ENCODE peak calls at places on chromosome 1, in six cellular contexts. G, P, U, K, I and N are unnamed samples.

GRCh38 chr1:61828814-61829213 is 86.5 kb downstream of the PATJ start:
- DNase-seq in U (no peak), P (no peak), G (no peak), I (no peak), K (no peak), N (no peak)

GRCh38 chr1:36279110-36279788 is 26.9 kb upstream of the SH3D21 start:
- DNase-seq in G (no peak), I (peak), U (no peak), K (peak), P (no peak), N (no peak)

GRCh38 chr1:51612349-51612982 is 4.4 kb upstream of the OSBPL9 start:
- DNase-seq in G (no peak), I (no peak), K (no peak), U (no peak), P (no peak), N (no peak)

GRCh38 chr1:36857761-36858160 is 176.6 kb downstream of the GRIK3 start:
- DNase-seq in P (no peak), G (no peak), K (no peak), U (no peak), I (no peak), N (no peak)

GRCh38 chr1:234967121-234967520 is 161.5 kb downstream of the TOMM20 start:
- DNase-seq in I (no peak), K (no peak), P (no peak), G (no peak), U (no peak), N (no peak)

GRCh38 chr1:19661721-19662228 is 2.9 kb upstream of the HTR6 start:
- DNase-seq in I (peak), P (peak), U (peak), G (no peak), K (peak), N (no peak)

GRCh38 chr1:176271572-176271971 is 64.5 kb upstream of the COP1 start:
- DNase-seq in I (no peak), P (no peak), U (no peak), K (no peak), G (no peak), N (no peak)

GRCh38 chr1:150554086-150554452 is 4.9 kb downstream of the ADAMTSL4 start:
- DNase-seq in U (no peak), I (no peak), P (no peak), G (no peak), K (no peak), N (no peak)

GRCh38 chr1:110674337-110675059 is at the start of gene KCNA3:
- DNase-seq in P (peak), U (no peak), K (no peak), I (no peak), G (no peak), N (peak)

GRCh38 chr1:163106364-163106987 is 37.3 kb downstream of the RGS4 start:
- DNase-seq in I (no peak), G (no peak), K (no peak), P (no peak), U (no peak), N (no peak)

GRCh38 chr1:157245823-157246222 is 107.6 kb upstream of the ETV3 start:
- DNase-seq in I (no peak), K (no peak), G (no peak), P (no peak), U (no peak), N (no peak)

GRCh38 chr1:18941221-18942141 is 15.0 kb downstream of the IFFO2 start:
- DNase-seq in G (peak), I (peak), U (peak), K (peak), P (peak), N (no peak)

GRCh38 chr1:29789910-29790247 is 553.6 kb downstream of the PTPRU start:
- DNase-seq in K (no peak), G (no peak), I (no peak), U (no peak), P (no peak), N (no peak)

GRCh38 chr1:68221001-68221970 is 11.0 kb downstream of the WLS start:
- DNase-seq in G (no peak), U (no peak), K (no peak), P (no peak), I (no peak), N (no peak)

GRCh38 chr1:4122513-4123160 is 222.6 kb upstream of the C1orf174 start:
- DNase-seq in I (no peak), U (no peak), G (no peak), K (no peak), P (no peak), N (no peak)

GRCh38 chr1:24275104-24275410 is 44.1 kb upstream of the GRHL3 start:
- DNase-seq in K (no peak), U (no peak), I (no peak), P (no peak), G (no peak), N (no peak)

GRCh38 chr1:5200006-5200405 is 545.6 kb downstream of the AJAP1 start:
- DNase-seq in P (no peak), I (no peak), K (no peak), G (no peak), U (no peak), N (no peak)

GRCh38 chr1:30758785-30759380 is 1.3 kb upstream of the LAPTM5 start:
- DNase-seq in P (peak), I (no peak), K (peak), G (no peak), U (no peak), N (no peak)

GRCh38 chr1:154115180-154115579 is 39.7 kb downstream of the NUP210L start:
- DNase-seq in K (peak), P (peak), U (no peak), I (no peak), G (no peak), N (no peak)

GRCh38 chr1:155934933-155935590 is 849 bp upstream of the KHDC4 start:
- DNase-seq in G (no peak), I (no peak), U (no peak), K (no peak), P (peak), N (no peak)

GRCh38 chr1:76330993-76331603 is 256.6 kb downstream of the ST6GALNAC3 start:
- DNase-seq in I (peak), U (peak), G (peak), K (peak), P (peak), N (no peak)

GRCh38 chr1:161153682-161154337 is at the start of gene UFC1:
- DNase-seq in K (peak), U (peak), P (peak), I (peak), G (peak), N (peak)

GRCh38 chr1:160836981-160837557 is 25.6 kb downstream of the CD244 start:
- DNase-seq in G (no peak), K (no peak), P (no peak), I (no peak), U (no peak), N (no peak)

GRCh38 chr1:190849346-190849745 is 371.7 kb upstream of the BRINP3 start:
- DNase-seq in K (no peak), G (no peak), U (no peak), P (no peak), I (no peak), N (no peak)

GRCh38 chr1:53375440-53375839 is 47.6 kb upstream of the LRP8 start:
- DNase-seq in I (no peak), G (no peak), U (no peak), P (no peak), K (no peak), N (peak)

GRCh38 chr1:21261551-21262281 is 28.5 kb downstream of the ECE1 start:
- DNase-seq in K (peak), U (peak), I (peak), P (peak), G (peak), N (peak)

DNA sequence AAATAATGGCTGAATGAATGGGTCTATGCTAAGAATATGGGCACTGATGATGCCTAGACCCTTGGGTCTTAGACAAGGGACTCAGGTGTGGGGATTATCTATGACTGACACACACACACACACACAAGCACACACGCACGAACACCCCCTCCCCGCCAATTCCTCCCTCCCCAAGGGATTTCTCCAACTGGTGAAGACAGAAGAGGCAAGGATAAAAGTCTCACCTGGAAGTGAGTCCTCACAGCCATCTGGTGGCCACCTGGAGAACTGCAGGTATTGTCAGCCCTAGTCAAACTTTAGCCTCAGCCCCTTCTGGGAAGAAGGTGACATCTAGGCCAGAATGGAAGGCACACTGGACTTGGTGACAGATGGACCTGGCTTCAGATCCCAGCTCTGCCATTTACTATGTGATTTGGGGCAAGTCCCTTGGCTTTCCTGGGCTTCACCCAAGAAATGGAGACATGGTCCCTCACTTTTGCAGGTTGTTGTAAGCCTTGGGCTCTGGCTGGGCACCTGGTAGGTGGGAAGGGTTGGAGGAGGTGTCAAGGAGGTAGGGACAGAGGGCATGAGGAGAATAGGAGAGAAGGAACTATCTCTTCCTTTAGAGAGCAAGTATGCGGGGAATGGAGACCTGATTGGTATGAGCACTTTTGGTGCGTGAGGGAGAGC is 4.0 kb upstream of the GPR3 start:
- DNase-seq in U (no peak), K (peak), P (peak), G (peak), I (no peak), N (peak)
- TF ChIP-seq CTCF in U (peak), K (peak), P (peak), G (peak), I (peak), N (peak)

DNA sequence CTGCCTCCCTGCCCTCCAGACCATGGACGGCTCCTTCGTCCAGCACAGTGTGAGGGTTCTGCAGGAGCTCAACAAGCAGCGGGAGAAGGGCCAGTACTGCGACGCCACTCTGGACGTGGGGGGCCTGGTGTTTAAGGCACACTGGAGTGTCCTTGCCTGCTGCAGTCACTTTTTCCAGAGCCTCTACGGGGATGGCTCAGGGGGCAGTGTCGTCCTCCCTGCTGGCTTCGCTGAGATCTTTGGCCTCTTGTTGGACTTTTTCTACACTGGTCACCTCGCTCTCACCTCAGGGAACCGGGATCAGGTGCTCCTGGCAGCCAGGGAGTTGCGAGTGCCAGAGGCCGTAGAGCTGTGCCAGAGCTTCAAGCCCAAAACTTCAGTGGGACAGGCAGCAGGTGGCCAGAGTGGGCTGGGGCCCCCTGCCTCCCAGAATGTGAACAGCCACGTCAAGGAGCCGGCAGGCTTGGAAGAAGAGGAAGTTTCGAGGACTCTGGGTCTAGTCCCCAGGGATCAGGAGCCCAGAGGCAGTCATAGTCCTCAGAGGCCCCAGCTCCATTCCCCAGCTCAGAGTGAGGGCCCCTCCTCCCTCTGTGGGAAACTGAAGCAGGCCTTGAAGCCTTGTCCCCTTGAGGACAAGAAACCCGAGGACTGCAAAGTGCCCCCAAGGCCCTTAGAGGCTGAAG is 935 bp downstream of the ZBTB48 start:
- DNase-seq in U (no peak), K (no peak), G (no peak), P (peak), I (no peak), N (no peak)
- TF ChIP-seq CTCF in U (peak), K (peak), G (no peak), P (no peak), I (no peak), N (no peak)

GRCh38 chr1:107142370-107142668 is 1.5 kb downstream of the NTNG1 start:
- DNase-seq in K (no peak), U (no peak), G (no peak), P (no peak), I (no peak), N (no peak)

GRCh38 chr1:107139833-107140702 is 771 bp upstream of the NTNG1 start:
- DNase-seq in I (peak), P (peak), G (peak), K (peak), U (peak), N (no peak)

GRCh38 chr1:107140703-107141490 is at the start of gene NTNG1:
- DNase-seq in P (peak), K (no peak), G (peak), U (no peak), I (peak), N (no peak)

GRCh38 chr1:107138767-107139445 is 1.9 kb upstream of the NTNG1 start:
- DNase-seq in I (peak), K (no peak), G (no peak), U (no peak), P (peak), N (no peak)

DNA sequence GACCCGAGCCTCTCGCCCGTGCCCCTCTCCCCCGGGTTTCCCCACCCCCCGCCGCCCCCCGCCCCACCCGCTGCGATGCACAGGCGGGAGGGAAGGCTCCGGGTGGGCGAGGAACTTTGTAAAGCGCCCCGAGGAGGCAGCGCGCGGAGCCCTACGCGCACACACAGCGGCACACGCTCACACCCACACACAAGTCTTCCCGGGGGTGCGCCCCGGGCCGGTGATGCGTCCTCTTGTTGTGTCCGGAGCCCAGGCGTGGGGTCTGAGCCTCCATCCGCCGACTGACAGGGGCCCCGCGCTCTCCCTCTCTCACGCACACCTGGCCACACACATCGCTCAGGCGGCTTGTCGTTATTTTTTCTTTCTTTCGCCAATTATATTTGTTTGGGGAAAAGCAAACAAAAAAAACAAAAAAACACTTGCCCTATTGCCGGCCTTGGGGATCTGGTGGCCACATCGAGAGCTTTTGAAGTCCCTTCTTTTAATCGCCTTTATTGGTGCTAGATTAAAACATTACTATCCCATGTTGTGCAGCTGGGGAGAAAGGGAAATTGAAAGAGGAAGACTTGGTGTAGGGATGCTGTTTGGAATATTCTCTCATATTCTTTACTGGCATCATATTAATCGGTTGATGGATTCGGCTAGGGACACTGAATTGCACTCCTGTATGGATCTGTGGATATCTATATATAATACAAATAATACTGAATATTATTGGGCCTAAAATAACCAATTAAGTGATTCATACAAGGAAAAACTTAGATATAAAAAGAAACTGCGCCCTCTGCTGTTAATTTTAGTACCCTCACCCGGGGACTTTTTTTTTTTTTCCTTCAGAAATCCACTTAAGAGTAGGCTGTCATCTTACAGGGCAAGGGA is 891 bp downstream of the NTNG1 start:
- DNase-seq in I (peak), G (peak), P (peak), U (peak), K (peak), N (no peak)
- TF ChIP-seq CTCF in I (peak), G (no peak), P (no peak), U (peak), K (peak), N (peak)

GRCh38 chr1:233679030-233679429 is 65.1 kb downstream of the KCNK1 start:
- DNase-seq in P (no peak), K (no peak), G (no peak), U (no peak), I (no peak), N (no peak)
- TF ChIP-seq CTCF in P (no peak), K (no peak), G (no peak), U (no peak), I (no peak), N (no peak)

DNA sequence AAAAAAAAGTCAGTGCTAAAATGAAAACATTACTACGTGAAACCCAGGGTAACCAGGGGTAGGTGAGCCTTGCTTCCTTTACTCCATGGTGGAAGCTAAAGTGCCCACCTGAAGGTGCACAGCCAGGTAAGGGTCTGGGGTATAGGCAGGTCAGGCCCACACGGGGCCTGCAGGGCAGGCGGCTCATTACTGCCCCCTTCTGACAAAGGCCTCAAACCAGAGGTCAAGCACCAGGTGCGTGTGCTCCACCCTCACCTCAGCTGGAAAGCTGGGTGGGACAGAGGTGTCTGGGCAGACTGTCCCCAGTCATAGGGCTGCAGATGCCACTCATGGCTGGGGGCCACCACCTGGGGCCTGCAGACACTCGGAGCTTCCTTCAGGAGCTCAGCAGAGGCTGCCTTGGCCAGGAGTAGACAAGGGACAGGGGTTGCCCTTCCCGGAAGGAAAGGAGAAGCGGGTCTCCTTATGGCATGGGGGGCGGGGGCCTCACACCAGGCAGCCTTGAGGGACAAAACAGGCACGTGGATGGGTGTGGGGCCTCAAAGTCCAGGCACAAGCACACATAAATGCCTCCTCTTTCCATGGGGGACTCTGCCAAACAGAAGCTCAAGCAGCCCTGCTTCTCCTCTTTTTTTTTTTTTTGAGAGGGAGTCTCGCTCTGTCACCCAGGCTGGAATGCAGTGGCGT is 36.2 kb downstream of the ACOT7 start:
- DNase-seq in I (no peak), P (peak), U (no peak), K (no peak), G (no peak), N (no peak)
- TF ChIP-seq CTCF in I (peak), P (peak), U (peak), K (peak), G (no peak), N (no peak)

GRCh38 chr1:40951943-40952743 is 27.4 kb upstream of the CTPS1 start:
- DNase-seq in G (peak), U (peak), P (peak), K (peak), I (peak), N (peak)

GRCh38 chr1:40949563-40949962 is 29.9 kb upstream of the CTPS1 start:
- DNase-seq in P (no peak), G (no peak), I (no peak), U (no peak), K (no peak), N (no peak)

GRCh38 chr1:40956397-40956796 is 23.1 kb upstream of the CTPS1 start:
- DNase-seq in P (no peak), U (no peak), I (no peak), K (no peak), G (no peak), N (no peak)

GRCh38 chr1:40955266-40955665 is 24.2 kb upstream of the CTPS1 start:
- DNase-seq in G (peak), K (no peak), I (no peak), P (no peak), U (peak), N (no peak)

DNA sequence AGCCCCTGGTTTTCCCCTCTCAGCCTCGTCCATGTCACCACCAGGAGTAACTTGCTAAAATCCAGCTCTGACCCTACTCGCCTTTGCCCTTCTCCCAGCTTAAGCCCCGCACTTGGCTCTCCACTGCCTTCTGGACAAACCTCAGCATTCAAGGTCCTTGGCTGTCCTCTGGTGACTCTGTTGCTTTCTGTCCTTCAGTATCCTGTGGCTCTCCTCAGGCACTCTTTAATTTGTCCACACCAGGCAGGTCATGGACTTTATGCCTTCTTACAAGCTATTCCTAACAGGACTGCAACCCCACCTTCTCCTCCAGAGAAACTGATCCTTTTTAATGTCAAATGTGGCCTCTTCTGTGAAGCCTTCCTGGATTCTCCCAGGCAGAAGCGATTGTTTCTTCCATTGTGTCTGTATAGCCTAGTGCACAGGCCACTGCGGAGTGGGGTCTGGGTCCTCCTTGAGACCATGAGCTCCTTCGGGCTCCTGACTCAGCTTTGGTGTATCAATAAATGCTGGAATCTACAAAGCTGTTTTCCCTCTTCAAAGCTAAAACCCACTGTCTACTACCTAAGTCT is 26.7 kb upstream of the CTPS1 start:
- DNase-seq in P (no peak), K (no peak), U (no peak), I (no peak), G (no peak), N (no peak)
- TF ChIP-seq CTCF in P (no peak), K (no peak), U (no peak), I (no peak), G (no peak), N (no peak)

GRCh38 chr1:203628185-203628996 is 1.8 kb downstream of the ATP2B4 start:
- DNase-seq in I (peak), G (no peak), K (peak), P (peak), U (peak), N (no peak)
- TF ChIP-seq CTCF in I (peak), G (no peak), K (peak), P (peak), U (peak), N (no peak)